ENCODE peak calls at places on chromosomes 6 and 20, in ten cellular contexts. K is choroid plexus epithelial cell; F is NB4; R is cardiac muscle cell; B is BJ; W is coronary artery; J is left ventricle myocardium inferior; A is HFF-Myc; U is CD8-positive, alpha-beta T cell; O is lower leg skin. H is an unnamed sample.

GRCh38 chr6:89986650-89987074 is 92.4 kb downstream of the GJA10 start:
- DNase-seq in W (no peak), O (no peak), U (no peak), J (no peak), R (no peak), F (no peak), A (no peak), B (peak; percentile 27), K (peak; percentile 45), H (no peak)

GRCh38 chr20:38418509-38419204 is 16.5 kb downstream of the SNHG17 start:
- DNase-seq in U (no peak), O (no peak), A (no peak), R (no peak), F (no peak), K (peak; percentile 39), J (peak; percentile 58), B (no peak), W (no peak), H (no peak)

GRCh38 chr6:27468334-27468733 is 4.6 kb downstream of the ZNF184 start:
- DNase-seq in U (no peak), R (no peak), O (no peak), F (no peak), K (peak; percentile 43), B (no peak), A (no peak), W (no peak), J (no peak), H (no peak)

GRCh38 chr6:32845381-32845884 is 1.6 kb upstream of the PSMB8 start:
- DNase-seq in W (no peak), R (no peak), A (no peak), U (peak; percentile 73), F (peak; percentile 76), K (no peak), B (no peak), O (no peak), J (no peak), H (peak; percentile 75)

GRCh38 chr20:21309678-21310467 is 6.7 kb downstream of the XRN2 start:
- DNase-seq in B (no peak), W (no peak), A (no peak), U (no peak), K (no peak), R (no peak), O (no peak), J (no peak), F (no peak), H (no peak)

GRCh38 chr20:46894579-46894958 is at the start of gene EYA2:
- DNase-seq in U (no peak), J (peak; percentile 15), K (no peak), A (no peak), F (no peak), B (no peak), W (no peak), O (no peak), R (peak; percentile 50), H (peak; percentile 60)

GRCh38 chr20:20637998-20638397 is 74.4 kb downstream of the RALGAPA2 start:
- DNase-seq in O (no peak), R (no peak), B (no peak), K (no peak), U (no peak), F (no peak), A (no peak), J (no peak), W (no peak), H (no peak)

GRCh38 chr6:163460307-163460782 is 45.8 kb downstream of the QKI start:
- DNase-seq in F (no peak), A (no peak), U (peak; percentile 49), W (no peak), J (no peak), B (no peak), R (no peak), K (peak; percentile 63), O (no peak), H (peak; percentile 71)

GRCh38 chr20:24699321-24700165 is 230.1 kb downstream of the SYNDIG1 start:
- DNase-seq in O (peak; percentile 6), U (no peak), K (no peak), R (no peak), A (no peak), B (no peak), W (peak; percentile 58), F (no peak), J (no peak), H (no peak)

GRCh38 chr20:13024581-13024980 is 15.8 kb downstream of the SPTLC3 start:
- DNase-seq in W (no peak), J (no peak), R (no peak), K (peak; percentile 42), U (no peak), F (no peak), O (no peak), A (no peak), B (no peak), H (no peak)

DNA sequence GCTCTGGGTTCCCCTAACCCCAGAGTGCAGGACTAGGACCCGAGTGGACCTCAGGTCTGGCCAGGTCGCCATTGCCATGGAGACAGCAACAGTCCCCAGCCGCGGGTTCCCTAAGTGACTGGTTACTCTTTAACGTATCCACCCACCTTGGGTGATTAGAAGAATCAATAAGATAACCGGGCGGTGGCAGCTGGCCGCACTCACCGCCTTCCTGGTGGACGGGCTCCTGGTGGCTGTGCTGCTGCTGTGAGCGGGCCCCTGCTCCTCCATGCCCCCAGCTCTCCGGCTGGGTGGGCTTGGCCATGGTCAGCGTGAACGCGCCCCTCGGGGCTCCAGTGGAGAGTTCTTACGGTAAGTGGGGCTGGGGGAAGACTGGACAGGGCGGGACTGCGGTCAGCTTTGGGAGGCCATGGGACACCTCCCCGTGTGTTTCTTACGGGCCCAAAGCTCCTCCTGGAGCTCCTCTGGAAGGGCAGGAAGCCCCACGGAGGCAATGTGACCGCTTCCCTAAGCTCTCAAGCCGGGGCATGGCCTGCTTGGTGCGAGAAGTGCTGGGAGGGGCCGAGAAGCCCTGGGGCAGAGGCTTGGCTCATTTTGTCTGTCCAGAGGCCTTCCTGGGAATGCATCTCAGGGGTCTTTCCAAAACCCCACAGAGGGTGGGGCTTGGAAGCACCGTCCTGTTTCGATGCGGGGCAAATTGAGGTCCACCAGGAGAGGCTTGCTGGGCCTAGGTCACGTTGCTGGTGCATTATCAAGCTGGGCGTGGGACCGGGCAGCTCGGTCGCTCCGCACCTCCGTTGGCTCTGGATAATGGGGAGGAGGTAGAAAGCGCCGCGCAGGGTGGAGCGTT is at the start of gene HNF4A:
- DNase-seq in R (no peak), O (no peak), B (no peak), K (no peak), J (no peak), A (no peak), U (no peak), F (no peak), W (no peak), H (no peak)
- TF ChIP-seq CTCF in R (no peak), O (no peak), B (no peak), K (no peak), J (no peak), A (no peak), U (no peak), F (no peak), W (no peak), H (no peak)

GRCh38 chr20:45892828-45893500 is 1.8 kb downstream of the CTSA start:
- DNase-seq in K (peak; percentile 60), O (no peak), J (no peak), F (peak; percentile 44), B (no peak), W (no peak), R (no peak), A (no peak), U (peak; percentile 66), H (peak; percentile 44)
- H3K4me3 ChIP-seq in K (peak overlapping the region; percentile 10), O (no peak overlapping the region), J (peak overlapping the region; percentile 83), F (peak overlapping the region; percentile 74), B (no peak overlapping the region), W (no peak overlapping the region), R (no peak overlapping the region), A (peak overlapping the region; percentile 80), U (no peak overlapping the region), H (no peak overlapping the region)

GRCh38 chr6:168313371-168314028 is 6.1 kb downstream of the DACT2 start:
- DNase-seq in F (no peak), R (no peak), W (no peak), K (no peak), B (no peak), A (no peak), O (no peak), U (no peak), J (no peak), H (no peak)

GRCh38 chr6:168318090-168318489 is 1.5 kb downstream of the DACT2 start:
- DNase-seq in U (no peak), A (no peak), B (no peak), O (no peak), F (no peak), R (no peak), W (no peak), J (no peak), K (no peak), H (no peak)

GRCh38 chr6:168315626-168316025 is 4.0 kb downstream of the DACT2 start:
- DNase-seq in A (no peak), K (no peak), F (no peak), U (no peak), R (no peak), O (no peak), B (no peak), J (no peak), W (no peak), H (no peak)

GRCh38 chr6:168314029-168314420 is 5.6 kb downstream of the DACT2 start:
- DNase-seq in F (no peak), B (no peak), W (no peak), R (no peak), J (no peak), A (no peak), K (no peak), O (no peak), U (no peak), H (no peak)

GRCh38 chr6:168314948-168315347 is 4.6 kb downstream of the DACT2 start:
- DNase-seq in A (no peak), O (peak; percentile 60), R (peak; percentile 17), U (no peak), J (no peak), W (no peak), K (peak; percentile 27), F (no peak), B (no peak), H (no peak)
- TF ChIP-seq CTCF in A (no peak), O (no peak), R (peak; percentile 82), U (no peak), J (peak; percentile 40), W (no peak), K (peak; percentile 47), F (no peak), B (no peak), H (no peak)

GRCh38 chr20:63423751-63424150 is 48.7 kb downstream of the KCNQ2 start:
- DNase-seq in O (no peak), B (no peak), F (no peak), A (no peak), W (no peak), J (no peak), K (no peak), U (no peak), R (no peak), H (no peak)

GRCh38 chr20:63427724-63428330 is 44.6 kb downstream of the KCNQ2 start:
- DNase-seq in A (no peak), O (no peak), U (no peak), K (no peak), B (no peak), R (no peak), F (no peak), J (no peak), W (no peak), H (no peak)

GRCh38 chr20:63427206-63427605 is 45.2 kb downstream of the KCNQ2 start:
- DNase-seq in K (no peak), U (no peak), W (no peak), O (no peak), J (no peak), A (no peak), B (no peak), F (no peak), R (no peak), H (no peak)

GRCh38 chr20:63424613-63425012 is 47.8 kb downstream of the KCNQ2 start:
- DNase-seq in B (no peak), O (no peak), U (no peak), R (no peak), A (no peak), W (no peak), K (no peak), F (no peak), J (no peak), H (no peak)

GRCh38 chr20:63425846-63426485 is 46.5 kb downstream of the KCNQ2 start:
- DNase-seq in W (no peak), R (no peak), F (no peak), A (no peak), B (no peak), K (no peak), O (no peak), U (no peak), J (no peak), H (no peak)
- H3K4me3 ChIP-seq in W (no peak overlapping the region), R (no peak overlapping the region), F (no peak overlapping the region), A (no peak overlapping the region), B (no peak overlapping the region), K (no peak overlapping the region), O (no peak overlapping the region), U (no peak overlapping the region), J (no peak overlapping the region), H (no peak overlapping the region)